ENCODE peak calls at places on chromosomes 3 and 15, in six cellular contexts. One of them, this sample, is unnamed.

GRCh38 chr3:104642827-104643226 is 723.9 kb upstream of the ALCAM start:
- DNase-seq in PC-3: no peak
- DNase-seq in neural progenitor cell: no peak
- DNase-seq in SK-N-SH: peak; percentile 6
- DNase-seq in GM23248: no peak
- DNase-seq in PC-9: no peak
- DNase-seq in this sample: no peak

GRCh38 chr3:129933471-129933870 is 40.0 kb upstream of the TMCC1 start:
- DNase-seq in PC-9: no peak
- DNase-seq in PC-3: no peak
- DNase-seq in SK-N-SH: no peak
- DNase-seq in neural progenitor cell: no peak
- DNase-seq in GM23248: no peak
- DNase-seq in this sample: no peak

GRCh38 chr15:58268746-58269145 is 130.6 kb downstream of the AQP9 start:
- DNase-seq in GM23248: no peak
- DNase-seq in PC-9: no peak
- DNase-seq in neural progenitor cell: no peak
- DNase-seq in PC-3: no peak
- DNase-seq in SK-N-SH: no peak
- DNase-seq in this sample: peak; percentile 27

GRCh38 chr3:58965870-58966269 is 84.0 kb downstream of the CFAP20DC start:
- DNase-seq in neural progenitor cell: no peak
- DNase-seq in PC-9: no peak
- DNase-seq in PC-3: no peak
- DNase-seq in GM23248: peak; percentile 43
- DNase-seq in SK-N-SH: no peak
- DNase-seq in this sample: no peak

GRCh38 chr3:162719684-162720341 is 1223.2 kb downstream of the OTOL1 start:
- DNase-seq in SK-N-SH: no peak
- DNase-seq in GM23248: peak; percentile 97
- DNase-seq in PC-9: peak; percentile 66
- DNase-seq in PC-3: peak; percentile 98
- DNase-seq in neural progenitor cell: no peak
- DNase-seq in this sample: no peak

GRCh38 chr3:8529197-8529637 is 27.6 kb downstream of the LMCD1 start:
- DNase-seq in GM23248: peak; percentile 40
- DNase-seq in PC-3: no peak
- DNase-seq in PC-9: no peak
- DNase-seq in neural progenitor cell: no peak
- DNase-seq in SK-N-SH: peak; percentile 52
- DNase-seq in this sample: no peak

GRCh38 chr15:55993804-55994539 is 560 bp upstream of the NEDD4 start:
- DNase-seq in neural progenitor cell: peak; percentile 78
- DNase-seq in PC-3: peak; percentile 41
- DNase-seq in GM23248: peak; percentile 84
- DNase-seq in PC-9: peak; percentile 40
- DNase-seq in SK-N-SH: peak; percentile 63
- DNase-seq in this sample: no peak

GRCh38 chr15:84112025-84112424 is 123.5 kb upstream of the GOLGA6L4 start:
- DNase-seq in SK-N-SH: no peak
- DNase-seq in neural progenitor cell: no peak
- DNase-seq in PC-3: peak; percentile 65
- DNase-seq in PC-9: no peak
- DNase-seq in GM23248: no peak
- DNase-seq in this sample: no peak

GRCh38 chr15:90885432-90886290 is 1.4 kb downstream of the FES start:
- DNase-seq in PC-9: no peak
- DNase-seq in GM23248: peak; percentile 68
- DNase-seq in PC-3: peak; percentile 62
- DNase-seq in SK-N-SH: peak; percentile 91
- DNase-seq in neural progenitor cell: peak; percentile 85
- DNase-seq in this sample: peak; percentile 60

GRCh38 chr15:34606545-34606944 is 23.1 kb upstream of the GOLGA8B start:
- DNase-seq in GM23248: peak; percentile 23
- DNase-seq in SK-N-SH: peak; percentile 31
- DNase-seq in PC-9: no peak
- DNase-seq in PC-3: no peak
- DNase-seq in neural progenitor cell: no peak
- DNase-seq in this sample: no peak

GRCh38 chr3:134486577-134487041 is 752 bp downstream of the CEP63 start:
- DNase-seq in PC-3: peak; percentile 23
- DNase-seq in PC-9: no peak
- DNase-seq in neural progenitor cell: no peak
- DNase-seq in GM23248: peak; percentile 72
- DNase-seq in SK-N-SH: peak; percentile 16
- DNase-seq in this sample: peak; percentile 39

GRCh38 chr15:90266485-90266884 is 1.0 kb downstream of the NGRN start:
- DNase-seq in PC-9: no peak
- DNase-seq in PC-3: peak; percentile 33
- DNase-seq in neural progenitor cell: no peak
- DNase-seq in SK-N-SH: no peak
- DNase-seq in GM23248: peak; percentile 81
- DNase-seq in this sample: peak; percentile 21

GRCh38 chr3:69410301-69410700 is 24.4 kb upstream of the FRMD4B start:
- DNase-seq in neural progenitor cell: peak; percentile 61
- DNase-seq in PC-9: no peak
- DNase-seq in PC-3: peak; percentile 63
- DNase-seq in GM23248: peak; percentile 71
- DNase-seq in SK-N-SH: peak; percentile 54
- DNase-seq in this sample: peak; percentile 72

GRCh38 chr3:178072391-178072790 is 463.8 kb upstream of the KCNMB2 start:
- DNase-seq in PC-9: no peak
- DNase-seq in neural progenitor cell: no peak
- DNase-seq in GM23248: no peak
- DNase-seq in SK-N-SH: no peak
- DNase-seq in PC-3: no peak
- DNase-seq in this sample: no peak

GRCh38 chr3:172624999-172625398 is 85.9 kb downstream of the NCEH1 start:
- DNase-seq in GM23248: no peak
- DNase-seq in SK-N-SH: no peak
- DNase-seq in PC-3: no peak
- DNase-seq in neural progenitor cell: no peak
- DNase-seq in PC-9: no peak
- DNase-seq in this sample: no peak

GRCh38 chr3:38141952-38142273 is 3.5 kb downstream of the MYD88 start:
- DNase-seq in neural progenitor cell: no peak
- DNase-seq in SK-N-SH: no peak
- DNase-seq in PC-3: peak; percentile 95
- DNase-seq in GM23248: no peak
- DNase-seq in PC-9: peak; percentile 94
- DNase-seq in this sample: no peak

GRCh38 chr3:107561980-107562379 is 39.2 kb downstream of the BBX start:
- DNase-seq in PC-9: no peak
- DNase-seq in SK-N-SH: no peak
- DNase-seq in neural progenitor cell: no peak
- DNase-seq in PC-3: no peak
- DNase-seq in GM23248: peak; percentile 9
- DNase-seq in this sample: no peak

GRCh38 chr15:40430271-40430805 is 10.4 kb upstream of the BAHD1 start:
- DNase-seq in GM23248: peak; percentile 95
- DNase-seq in neural progenitor cell: no peak
- DNase-seq in SK-N-SH: no peak
- DNase-seq in PC-3: peak; percentile 53
- DNase-seq in PC-9: no peak
- DNase-seq in this sample: no peak

GRCh38 chr3:127135241-127136023 is 57.5 kb upstream of the PRR23E start:
- DNase-seq in PC-3: no peak
- DNase-seq in SK-N-SH: peak; percentile 92
- DNase-seq in GM23248: peak; percentile 73
- DNase-seq in PC-9: no peak
- DNase-seq in neural progenitor cell: peak; percentile 66
- DNase-seq in this sample: no peak

GRCh38 chr3:155244206-155244605 is 49.3 kb downstream of the STRIT1 start:
- DNase-seq in PC-9: no peak
- DNase-seq in SK-N-SH: no peak
- DNase-seq in neural progenitor cell: no peak
- DNase-seq in PC-3: no peak
- DNase-seq in GM23248: peak; percentile 10
- DNase-seq in this sample: peak; percentile 74

GRCh38 chr3:76661527-76662250 is 378.2 kb upstream of the ROBO2 start:
- DNase-seq in neural progenitor cell: no peak
- DNase-seq in GM23248: no peak
- DNase-seq in PC-3: no peak
- DNase-seq in SK-N-SH: no peak
- DNase-seq in PC-9: no peak
- DNase-seq in this sample: no peak

GRCh38 chr3:120550546-120550945 is 45.6 kb upstream of the NDUFB4 start:
- DNase-seq in neural progenitor cell: no peak
- DNase-seq in SK-N-SH: no peak
- DNase-seq in PC-3: no peak
- DNase-seq in PC-9: no peak
- DNase-seq in GM23248: no peak
- DNase-seq in this sample: no peak

DNA sequence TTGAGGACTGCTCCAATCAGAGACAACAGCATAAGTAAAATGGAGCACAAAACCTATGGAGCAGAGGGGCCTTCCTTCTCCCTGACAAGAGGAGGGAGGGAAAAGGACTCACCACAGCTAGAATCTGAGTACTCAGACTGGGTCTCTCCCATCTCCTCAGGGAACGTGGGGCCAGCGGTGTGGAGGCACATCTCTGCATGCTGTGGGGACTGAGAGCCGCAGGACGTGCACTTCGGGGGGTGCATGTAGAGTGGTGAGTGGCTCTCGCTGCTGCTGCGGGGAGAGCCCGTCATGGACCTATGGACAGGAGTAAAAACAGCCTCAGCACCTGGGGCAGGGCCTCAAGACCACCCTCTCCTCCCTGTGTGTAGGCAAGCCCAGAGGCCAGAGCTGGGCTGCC is 17.0 kb downstream of the BCL6 start:
- DNase-seq in SK-N-SH: no peak
- DNase-seq in neural progenitor cell: no peak
- DNase-seq in PC-3: no peak
- DNase-seq in PC-9: no peak
- DNase-seq in GM23248: no peak
- DNase-seq in this sample: no peak
- H3F3A ChIP-seq in SK-N-SH: no peaks in the 10 kb centered on the region
- H3F3A ChIP-seq in neural progenitor cell: no peaks in the 10 kb centered on the region
- H3F3A ChIP-seq in PC-3: no peaks in the 10 kb centered on the region
- H3F3A ChIP-seq in PC-9: peaks cover 15% of the 10 kb centered on the region
- H3F3A ChIP-seq in GM23248: peaks cover 6% of the 10 kb centered on the region
- H3F3A ChIP-seq in this sample: no peaks in the 10 kb centered on the region

GRCh38 chr3:88003115-88003755 is 55.6 kb downstream of the CGGBP1 start:
- DNase-seq in PC-3: peak; percentile 77
- DNase-seq in neural progenitor cell: peak; percentile 52
- DNase-seq in PC-9: peak; percentile 45
- DNase-seq in SK-N-SH: peak; percentile 27
- DNase-seq in GM23248: peak; percentile 66
- DNase-seq in this sample: peak; percentile 32

GRCh38 chr3:88009066-88009465 is 49.7 kb downstream of the CGGBP1 start:
- DNase-seq in SK-N-SH: no peak
- DNase-seq in PC-9: no peak
- DNase-seq in PC-3: no peak
- DNase-seq in neural progenitor cell: no peak
- DNase-seq in GM23248: no peak
- DNase-seq in this sample: no peak

GRCh38 chr3:88000853-88001252 is 58.0 kb downstream of the CGGBP1 start:
- DNase-seq in PC-9: no peak
- DNase-seq in PC-3: no peak
- DNase-seq in GM23248: no peak
- DNase-seq in neural progenitor cell: peak; percentile 66
- DNase-seq in SK-N-SH: peak; percentile 12
- DNase-seq in this sample: no peak

GRCh38 chr3:88002448-88002847 is 56.4 kb downstream of the CGGBP1 start:
- DNase-seq in PC-9: no peak
- DNase-seq in neural progenitor cell: no peak
- DNase-seq in SK-N-SH: no peak
- DNase-seq in GM23248: no peak
- DNase-seq in PC-3: no peak
- DNase-seq in this sample: no peak

DNA sequence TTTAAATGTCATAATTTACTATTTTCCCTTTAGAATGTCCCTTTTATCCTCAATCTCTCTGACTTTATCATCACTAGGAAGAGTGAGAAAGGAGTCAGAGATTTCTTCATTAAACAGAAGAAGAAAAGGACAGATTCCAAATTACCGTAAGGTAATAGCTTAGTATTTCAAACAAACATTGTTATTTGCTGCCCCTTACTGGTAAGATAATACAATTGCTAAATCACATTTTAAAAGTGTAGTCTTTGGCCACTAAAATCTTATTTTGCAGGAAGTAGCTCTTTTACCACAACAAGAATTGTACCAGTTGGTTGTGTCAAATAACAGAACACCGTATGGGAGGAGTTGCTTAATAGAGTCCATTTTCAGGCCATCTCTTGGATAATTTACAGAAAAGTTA is 53.7 kb downstream of the CGGBP1 start:
- DNase-seq in SK-N-SH: no peak
- DNase-seq in GM23248: peak; percentile 65
- DNase-seq in neural progenitor cell: peak; percentile 28
- DNase-seq in PC-9: no peak
- DNase-seq in PC-3: peak; percentile 66
- DNase-seq in this sample: peak; percentile 36
- H3K4me2 ChIP-seq in SK-N-SH: no peak overlapping the region
- H3K4me2 ChIP-seq in GM23248: peak overlapping the region; percentile 41
- H3K4me2 ChIP-seq in neural progenitor cell: no peak overlapping the region
- H3K4me2 ChIP-seq in PC-9: peak overlapping the region; percentile 27
- H3K4me2 ChIP-seq in PC-3: peak overlapping the region; percentile 55
- H3K4me2 ChIP-seq in this sample: no peak overlapping the region

DNA sequence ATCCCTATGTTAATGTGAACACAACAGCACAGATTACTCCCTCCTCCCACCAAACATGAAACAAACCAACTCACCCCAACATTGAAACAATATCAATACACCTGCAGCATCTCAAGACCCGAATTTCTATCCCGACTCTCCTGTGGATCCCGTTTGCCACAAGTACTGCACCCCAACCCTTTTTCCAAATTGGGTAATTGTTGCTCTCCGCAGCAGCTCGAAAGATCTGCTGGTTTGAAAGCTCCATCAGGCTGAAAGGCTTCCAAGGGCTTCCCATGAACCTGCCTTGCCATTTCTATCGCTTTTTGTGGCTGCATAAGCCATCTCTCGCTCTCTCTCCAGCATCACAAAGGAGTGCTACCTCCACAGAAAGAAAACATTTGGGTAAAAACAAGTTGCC is 2.3 kb upstream of the FEZF2 start:
- DNase-seq in neural progenitor cell: peak; percentile 34
- DNase-seq in PC-9: no peak
- DNase-seq in SK-N-SH: no peak
- DNase-seq in PC-3: no peak
- DNase-seq in GM23248: no peak
- DNase-seq in this sample: no peak
- H3K9me3 ChIP-seq in neural progenitor cell: no peaks in the 10 kb centered on the region
- H3K9me3 ChIP-seq in PC-9: no peaks in the 10 kb centered on the region
- H3K9me3 ChIP-seq in SK-N-SH: no peaks in the 10 kb centered on the region
- H3K9me3 ChIP-seq in PC-3: no peaks in the 10 kb centered on the region
- H3K9me3 ChIP-seq in GM23248: no peaks in the 10 kb centered on the region
- H3K9me3 ChIP-seq in this sample: no peaks in the 10 kb centered on the region

GRCh38 chr15:88644741-88645140 is 5.9 kb downstream of the ISG20 start:
- DNase-seq in GM23248: no peak
- DNase-seq in SK-N-SH: no peak
- DNase-seq in neural progenitor cell: no peak
- DNase-seq in PC-9: no peak
- DNase-seq in PC-3: no peak
- DNase-seq in this sample: no peak
- H3F3A ChIP-seq in GM23248: no peaks in the 10 kb centered on the region
- H3F3A ChIP-seq in SK-N-SH: peaks cover 5% of the 10 kb centered on the region
- H3F3A ChIP-seq in neural progenitor cell: peaks cover 8% of the 10 kb centered on the region
- H3F3A ChIP-seq in PC-9: no peaks in the 10 kb centered on the region
- H3F3A ChIP-seq in PC-3: no peaks in the 10 kb centered on the region
- H3F3A ChIP-seq in this sample: peaks cover 9% of the 10 kb centered on the region